ENCODE peak calls at places on chromosomes 4 and X, in five cellular contexts. S, Y, E, H and A are unnamed samples.

GRCh38 chrX:156004740-156005139 is 7.2 kb downstream of the IL9R start:
- DNase-seq in S (no peak), Y (no peak), E (no peak), H (no peak), A (no peak)

GRCh38 chr4:18571252-18571885 is 549.8 kb upstream of the LCORL start:
- DNase-seq in S (no peak), Y (no peak), E (no peak), H (no peak), A (no peak)

GRCh38 chr4:153497091-153497531 is 31.0 kb downstream of the TMEM131L start:
- DNase-seq in S (no peak), Y (peak), E (peak), H (no peak), A (no peak)

GRCh38 chr4:138087181-138087714 is 154.9 kb downstream of the SLC7A11 start:
- DNase-seq in S (no peak), Y (no peak), E (no peak), H (no peak), A (no peak)

GRCh38 chr4:105227054-105227453 is 80.4 kb downstream of the TET2 start:
- DNase-seq in S (no peak), Y (no peak), E (no peak), H (no peak), A (no peak)

GRCh38 chr4:30443289-30443688 is 276.9 kb upstream of the PCDH7 start:
- DNase-seq in S (no peak), Y (no peak), E (no peak), H (no peak), A (no peak)

GRCh38 chr4:2946812-2947600 is 16.2 kb downstream of the NOP14 start:
- DNase-seq in S (no peak), Y (no peak), E (no peak), H (no peak), A (no peak)

GRCh38 chr4:75696036-75696435 is 22.8 kb upstream of the G3BP2 start:
- DNase-seq in S (no peak), Y (no peak), E (no peak), H (no peak), A (no peak)

GRCh38 chrX:133921764-133922389 is 63.5 kb downstream of the GPC3 start:
- DNase-seq in S (peak), Y (peak), E (peak), H (peak), A (no peak)

GRCh38 chrX:129783176-129783776 is 3.5 kb downstream of the SASH3 start:
- DNase-seq in S (no peak), Y (no peak), E (no peak), H (no peak), A (no peak)

GRCh38 chr4:14254252-14254651 is 626.7 kb upstream of the BOD1L1 start:
- DNase-seq in S (no peak), Y (peak), E (peak), H (peak), A (no peak)

GRCh38 chr4:105451346-105451745 is 22.5 kb downstream of the PPA2 start:
- DNase-seq in S (peak), Y (no peak), E (no peak), H (no peak), A (no peak)

GRCh38 chr4:30882995-30883675 is 163.0 kb downstream of the PCDH7 start:
- DNase-seq in S (no peak), Y (no peak), E (no peak), H (no peak), A (no peak)

GRCh38 chrX:121958886-121959285 is 911.5 kb downstream of the GLUD2 start:
- DNase-seq in S (no peak), Y (peak), E (peak), H (no peak), A (no peak)